ENCODE peak calls at places on chromosome 11, in seven cellular contexts. G, S, Y, K, R, W and D are unnamed samples. For H3K27me3, the result is how much of the 10 kb centered on the place peaks cover.

GRCh38 chr11:44727373-44728084 is 767 bp downstream of the TSPAN18 start:
- DNase-seq in G (peak), S (peak), Y (peak), K (peak), R (peak), W (peak), D (peak)

GRCh38 chr11:660681-661444 is 23.8 kb downstream of the DRD4 start:
- DNase-seq in G (no peak), S (no peak), Y (no peak), K (no peak), R (no peak), W (no peak), D (no peak)

GRCh38 chr11:132126973-132127900 is 756.8 kb downstream of the NTM start:
- DNase-seq in G (peak), S (no peak), Y (peak), K (no peak), R (peak), W (peak), D (no peak)

GRCh38 chr11:122354029-122354697 is 238.1 kb upstream of the BLID start:
- DNase-seq in G (no peak), S (no peak), Y (no peak), K (no peak), R (no peak), W (no peak), D (no peak)

GRCh38 chr11:3380706-3381570 is 2.0 kb upstream of the ZNF195 start:
- DNase-seq in G (no peak), S (no peak), Y (no peak), K (no peak), R (no peak), W (no peak), D (no peak)

GRCh38 chr11:7021318-7021717 is 1.0 kb downstream of the NLRP14 start:
- DNase-seq in G (no peak), S (no peak), Y (no peak), K (no peak), R (no peak), W (no peak), D (no peak)

GRCh38 chr11:111185259-111185658 is 60.3 kb upstream of the POU2AF2 start:
- DNase-seq in G (no peak), S (no peak), Y (peak), K (no peak), R (no peak), W (no peak), D (no peak)

GRCh38 chr11:96061730-96062524 is 138.0 kb upstream of the MTMR2 start:
- DNase-seq in G (no peak), S (no peak), Y (peak), K (no peak), R (no peak), W (no peak), D (no peak)

GRCh38 chr11:63919267-63920125 is 2.5 kb upstream of the RCOR2 start:
- DNase-seq in G (no peak), S (peak), Y (no peak), K (no peak), R (no peak), W (peak), D (no peak)

GRCh38 chr11:2816517-2816916 is 69.1 kb downstream of the CDKN1C start:
- DNase-seq in G (no peak), S (no peak), Y (no peak), K (no peak), R (no peak), W (no peak), D (no peak)

GRCh38 chr11:119229736-119230135 is 23.6 kb downstream of the CBL start:
- DNase-seq in G (no peak), S (no peak), Y (no peak), K (no peak), R (no peak), W (no peak), D (no peak)

GRCh38 chr11:124799384-124800225 is 601 bp downstream of the MSANTD2 start:
- DNase-seq in G (no peak), S (peak), Y (peak), K (peak), R (peak), W (peak), D (peak)

GRCh38 chr11:73317803-73318202 is 9.7 kb downstream of the ARHGEF17 start:
- DNase-seq in G (no peak), S (no peak), Y (no peak), K (no peak), R (no peak), W (no peak), D (no peak)

GRCh38 chr11:111840143-111840542 is 31.2 kb downstream of the ALG9 start:
- DNase-seq in G (no peak), S (no peak), Y (no peak), K (no peak), R (no peak), W (no peak), D (no peak)

GRCh38 chr11:66951135-66951534 is 7.0 kb downstream of the PC start:
- DNase-seq in G (no peak), S (no peak), Y (no peak), K (no peak), R (no peak), W (no peak), D (no peak)

GRCh38 chr11:111846063-111846462 is 25.3 kb downstream of the ALG9 start:
- DNase-seq in G (no peak), S (no peak), Y (peak), K (no peak), R (no peak), W (no peak), D (no peak)

GRCh38 chr11:112705148-112705547 is 256.1 kb upstream of the NCAM1 start:
- DNase-seq in G (no peak), S (no peak), Y (no peak), K (no peak), R (no peak), W (no peak), D (no peak)

GRCh38 chr11:46686886-46687810 is 13.3 kb downstream of the ARHGAP1 start:
- DNase-seq in G (no peak), S (no peak), Y (peak), K (peak), R (peak), W (no peak), D (no peak)

GRCh38 chr11:33529461-33529860 is 171.2 kb downstream of the C11orf91 start:
- DNase-seq in G (no peak), S (no peak), Y (no peak), K (no peak), R (no peak), W (no peak), D (no peak)

GRCh38 chr11:66081505-66081904 is 11.4 kb downstream of the PACS1 start:
- DNase-seq in G (peak), S (peak), Y (no peak), K (peak), R (peak), W (peak), D (peak)

GRCh38 chr11:129999407-129999806 is 3.2 kb downstream of the PRDM10 start:
- DNase-seq in G (no peak), S (no peak), Y (no peak), K (no peak), R (no peak), W (no peak), D (no peak)

GRCh38 chr11:62539238-62539925 is 7.2 kb downstream of the AHNAK start:
- DNase-seq in G (no peak), S (peak), Y (peak), K (no peak), R (peak), W (peak), D (peak)

GRCh38 chr11:66328307-66329144 is 7.7 kb downstream of the RIN1 start:
- DNase-seq in G (peak), S (peak), Y (peak), K (peak), R (peak), W (peak), D (peak)

GRCh38 chr11:115266066-115266465 is 238.1 kb downstream of the CADM1 start:
- DNase-seq in G (no peak), S (no peak), Y (no peak), K (no peak), R (no peak), W (no peak), D (no peak)

GRCh38 chr11:110113507-110113906 is 20.3 kb downstream of the ZC3H12C start:
- DNase-seq in G (no peak), S (no peak), Y (no peak), K (no peak), R (no peak), W (no peak), D (no peak)

GRCh38 chr11:48142886-48143285 is 73.7 kb upstream of the OR4B1 start:
- DNase-seq in G (no peak), S (no peak), Y (no peak), K (no peak), R (no peak), W (no peak), D (no peak)

DNA sequence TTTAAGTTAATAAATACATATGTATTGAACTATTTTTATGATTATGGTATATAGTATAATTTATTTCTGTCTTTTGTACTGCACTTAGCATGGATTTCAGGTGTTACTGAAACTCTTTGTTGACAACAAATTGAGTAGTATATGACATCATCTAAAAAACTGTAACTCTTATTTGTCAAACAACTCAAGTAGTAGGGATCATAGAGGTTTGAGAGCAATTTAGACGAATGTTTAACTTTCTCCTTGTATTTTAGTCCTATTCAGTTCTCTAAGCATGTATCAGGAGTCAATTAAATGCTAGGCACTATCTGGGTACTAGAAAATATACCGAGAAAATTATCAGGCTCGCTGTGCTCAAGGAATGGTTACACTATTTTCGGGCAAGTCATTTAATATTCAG is 595.2 kb downstream of the METTL15 start:
- DNase-seq in G (no peak), S (no peak), Y (no peak), K (no peak), R (no peak), W (no peak), D (no peak)
- H3K27ac ChIP-seq in G (no peak), S (no peak), Y (no peak), K (no peak), R (no peak), W (no peak), D (no peak)

GRCh38 chr11:12137938-12138731 is 27.7 kb downstream of the MICAL2 start:
- DNase-seq in G (no peak), S (no peak), Y (peak), K (no peak), R (no peak), W (peak), D (no peak)
- TF ChIP-seq CTCF in G (no peak), S (no peak), Y (no peak), K (no peak), R (no peak), W (no peak), D (no peak)

GRCh38 chr11:28535677-28536076 is 427.5 kb downstream of the METTL15 start:
- DNase-seq in G (no peak), S (no peak), Y (no peak), K (no peak), R (no peak), W (no peak), D (no peak)

GRCh38 chr11:28542556-28542955 is 434.4 kb downstream of the METTL15 start:
- DNase-seq in G (no peak), S (no peak), Y (peak), K (no peak), R (no peak), W (no peak), D (no peak)

GRCh38 chr11:28537822-28538221 is 429.6 kb downstream of the METTL15 start:
- DNase-seq in G (no peak), S (no peak), Y (peak), K (no peak), R (no peak), W (no peak), D (no peak)

GRCh38 chr11:28536504-28537267 is 428.5 kb downstream of the METTL15 start:
- DNase-seq in G (no peak), S (no peak), Y (no peak), K (no peak), R (no peak), W (no peak), D (no peak)

GRCh38 chr11:28539239-28540025 is 431.2 kb downstream of the METTL15 start:
- DNase-seq in G (no peak), S (no peak), Y (peak), K (no peak), R (no peak), W (no peak), D (no peak)
- H3K27me3 ChIP-seq in G (under half), S (under half), Y (under half), K (under half), R (under half), W (under half), D (under half)

GRCh38 chr11:32136654-32137053 is 45.8 kb downstream of the RCN1 start:
- DNase-seq in G (no peak), S (no peak), Y (no peak), K (no peak), R (no peak), W (no peak), D (no peak)

GRCh38 chr11:32138902-32139301 is 48.0 kb downstream of the RCN1 start:
- DNase-seq in G (no peak), S (no peak), Y (no peak), K (no peak), R (no peak), W (no peak), D (no peak)

GRCh38 chr11:32140121-32140520 is 49.2 kb downstream of the RCN1 start:
- DNase-seq in G (no peak), S (no peak), Y (no peak), K (no peak), R (no peak), W (no peak), D (no peak)

GRCh38 chr11:32137869-32138268 is 47.0 kb downstream of the RCN1 start:
- DNase-seq in G (no peak), S (no peak), Y (no peak), K (no peak), R (no peak), W (no peak), D (no peak)

DNA sequence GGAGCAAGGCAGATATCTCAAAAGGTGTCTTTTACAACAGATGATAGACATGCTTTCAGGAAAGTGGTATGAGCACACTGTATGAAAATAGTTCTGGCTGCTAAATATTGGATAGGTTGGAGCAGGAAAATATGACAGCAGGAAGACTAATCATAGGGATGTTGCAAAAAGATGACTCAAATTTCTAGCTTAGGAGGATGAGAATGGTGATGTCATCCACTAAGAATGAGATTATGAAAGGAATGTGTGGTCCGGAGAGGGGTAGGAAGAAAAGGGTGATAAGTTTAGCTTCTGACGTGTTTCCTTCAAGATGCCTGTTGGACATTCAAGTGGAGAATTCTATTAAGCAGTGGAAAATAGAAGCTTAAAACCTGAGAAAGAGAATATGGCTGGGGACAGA is 46.4 kb downstream of the RCN1 start:
- DNase-seq in G (no peak), S (no peak), Y (peak), K (no peak), R (no peak), W (no peak), D (no peak)
- H3K27ac ChIP-seq in G (no peak), S (no peak), Y (no peak), K (no peak), R (no peak), W (no peak), D (no peak)

DNA sequence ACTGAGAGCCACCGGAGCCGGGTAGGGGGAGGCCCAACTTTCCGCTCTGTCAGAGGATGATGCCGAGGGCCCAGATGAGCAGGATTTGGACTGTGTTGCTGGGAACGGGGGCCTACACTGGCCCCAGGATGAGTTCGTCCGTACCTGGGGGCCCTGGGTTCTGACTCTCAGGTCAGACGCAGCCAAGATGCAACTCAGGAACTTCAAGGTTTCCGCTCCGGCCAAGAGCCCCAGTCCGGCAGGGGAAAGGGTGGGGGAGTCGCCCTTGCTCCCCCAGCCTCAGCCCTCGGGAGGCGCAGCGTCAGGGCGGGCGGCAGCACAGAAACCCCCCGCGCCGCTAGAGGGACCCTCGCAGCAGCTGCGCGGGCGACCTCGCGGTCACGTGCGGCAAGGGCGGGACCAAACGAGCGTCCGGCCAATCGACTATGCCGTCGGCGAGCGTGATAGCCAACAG is 241 bp upstream of the ARL2 start:
- DNase-seq in G (peak), S (peak), Y (peak), K (peak), R (peak), W (peak), D (peak)
- TF ChIP-seq CTCF in G (no peak), S (peak), Y (no peak), K (peak), R (no peak), W (no peak), D (peak)

GRCh38 chr11:20612416-20612815 is 13.0 kb downstream of the SLC6A5 start:
- DNase-seq in G (no peak), S (no peak), Y (no peak), K (no peak), R (no peak), W (no peak), D (no peak)
- H3K27me3 ChIP-seq in G (under half), S (half or more), Y (under half), K (under half), R (under half), W (under half), D (half or more)

GRCh38 chr11:133907841-133908241 is 48.9 kb downstream of the IGSF9B start:
- DNase-seq in G (no peak), S (no peak), Y (no peak), K (no peak), R (no peak), W (no peak), D (no peak)
- H3K27ac ChIP-seq in G (no peak), S (no peak), Y (no peak), K (no peak), R (no peak), W (no peak), D (no peak)

GRCh38 chr11:35394941-35395340 is 24.4 kb downstream of the SLC1A2 start:
- DNase-seq in G (no peak), S (no peak), Y (no peak), K (no peak), R (no peak), W (no peak), D (no peak)

GRCh38 chr11:35390737-35391682 is 28.3 kb downstream of the SLC1A2 start:
- DNase-seq in G (no peak), S (peak), Y (peak), K (peak), R (no peak), W (peak), D (no peak)

GRCh38 chr11:35389897-35390462 is 29.4 kb downstream of the SLC1A2 start:
- DNase-seq in G (no peak), S (no peak), Y (no peak), K (peak), R (no peak), W (no peak), D (no peak)

GRCh38 chr11:35393093-35393492 is 26.3 kb downstream of the SLC1A2 start:
- DNase-seq in G (no peak), S (no peak), Y (peak), K (no peak), R (no peak), W (no peak), D (no peak)

DNA sequence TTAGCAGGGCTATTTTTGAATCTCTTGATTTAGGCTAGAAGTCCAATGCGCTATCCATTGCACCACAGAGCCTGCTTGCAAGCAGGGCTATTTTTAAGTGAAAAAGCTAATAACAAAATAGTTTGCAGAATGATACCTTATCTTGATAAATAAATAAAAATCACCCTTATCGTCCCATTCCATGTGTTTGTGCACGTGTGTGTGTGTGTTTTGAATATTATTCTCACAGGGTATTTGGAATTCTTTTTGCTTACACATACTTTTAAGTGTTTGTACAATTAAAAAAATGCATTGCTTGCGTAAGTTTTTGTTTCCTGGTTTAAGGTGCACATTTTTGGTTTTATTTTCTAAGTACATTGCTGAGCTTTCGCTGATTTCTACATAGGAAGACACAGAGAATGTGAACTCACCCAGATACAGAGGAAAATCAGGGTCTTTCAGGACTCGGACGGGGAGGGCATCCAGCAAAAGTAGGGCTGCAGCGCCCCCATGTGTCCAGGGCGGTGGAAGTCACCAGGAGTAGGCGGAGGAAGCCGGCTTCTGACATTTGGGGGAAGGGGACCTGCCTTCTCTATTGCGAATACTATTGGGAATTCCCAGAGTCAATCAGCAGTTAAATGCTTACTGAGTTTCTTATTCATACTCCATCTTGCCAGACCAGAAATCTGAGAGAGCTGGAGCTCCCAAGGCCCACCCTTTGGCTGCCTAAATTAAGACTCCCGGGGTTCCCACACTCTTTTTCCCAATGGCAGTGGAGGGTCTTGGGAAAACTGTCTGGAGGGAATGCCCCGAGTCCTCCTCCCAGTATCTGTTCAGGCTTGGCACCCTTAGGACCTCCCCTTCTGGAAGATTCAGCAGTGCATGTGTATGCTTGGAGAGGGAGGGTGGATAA is 27.2 kb downstream of the SLC1A2 start:
- DNase-seq in G (peak), S (peak), Y (peak), K (peak), R (peak), W (peak), D (peak)
- TF ChIP-seq CTCF in G (peak), S (peak), Y (peak), K (peak), R (peak), W (peak), D (peak)

GRCh38 chr11:57124460-57124859 is 57.3 kb upstream of the LRRC55 start:
- DNase-seq in G (no peak), S (no peak), Y (no peak), K (no peak), R (no peak), W (no peak), D (no peak)
- H3K27me3 ChIP-seq in G (under half), S (under half), Y (under half), K (under half), R (under half), W (under half), D (under half)

GRCh38 chr11:34774604-34775003 is 141.6 kb downstream of the APIP start:
- DNase-seq in G (no peak), S (no peak), Y (no peak), K (no peak), R (no peak), W (no peak), D (no peak)
- H3K27ac ChIP-seq in G (no peak), S (no peak), Y (no peak), K (no peak), R (no peak), W (no peak), D (no peak)